ENCODE peak calls at places on chromosomes 11 and 22, in eight cellular contexts. T, M, P, H, W, E, S and Q are unnamed samples.

GRCh38 chr22:33564683-33565082 is 355.6 kb downstream of the LARGE1 start:
- DNase-seq in M (no peak), W (no peak), H (no peak), E (no peak), S (no peak), P (no peak), T (no peak), Q (no peak)

GRCh38 chr11:119026970-119027369 is 3.7 kb downstream of the SLC37A4 start:
- DNase-seq in E (no peak), S (no peak), M (no peak), H (no peak), T (no peak), W (no peak), P (no peak), Q (no peak)

GRCh38 chr22:42757475-42757874 is 36.8 kb upstream of the A4GALT start:
- DNase-seq in H (no peak), T (no peak), E (no peak), S (no peak), M (no peak), W (peak; percentile 48), P (no peak), Q (no peak)

GRCh38 chr22:44080936-44081853 is 57.1 kb downstream of the PARVB start:
- DNase-seq in P (peak; percentile 61), T (peak; percentile 89), E (peak; percentile 71), M (peak; percentile 72), H (no peak), W (peak; percentile 68), S (peak; percentile 81), Q (peak; percentile 53)

GRCh38 chr11:87097582-87097981 is 59.8 kb downstream of the TMEM135 start:
- DNase-seq in M (peak; percentile 51), E (peak; percentile 51), S (no peak), H (peak; percentile 7), W (peak; percentile 61), P (no peak), T (no peak), Q (peak; percentile 32)

GRCh38 chr11:27218498-27219038 is 144.4 kb downstream of the CCDC34 start:
- DNase-seq in E (peak; percentile 24), P (no peak), T (no peak), S (no peak), W (peak; percentile 74), H (no peak), M (no peak), Q (no peak)

GRCh38 chr22:35756722-35757121 is 39.0 kb downstream of the APOL5 start:
- DNase-seq in W (no peak), E (no peak), T (no peak), M (no peak), H (no peak), P (no peak), S (no peak), Q (no peak)

GRCh38 chr22:20533095-20533878 is 25.9 kb downstream of the MED15 start:
- DNase-seq in W (no peak), M (no peak), S (no peak), H (no peak), T (no peak), E (peak; percentile 31), P (no peak), Q (no peak)

GRCh38 chr11:9717719-9718118 is 53.8 kb downstream of the SWAP70 start:
- DNase-seq in T (no peak), P (no peak), M (no peak), H (no peak), E (peak; percentile 61), W (no peak), S (no peak), Q (no peak)

GRCh38 chr11:117837791-117838190 is 13.2 kb upstream of the FXYD2 start:
- DNase-seq in E (no peak), S (peak; percentile 67), W (no peak), M (no peak), T (peak; percentile 51), P (no peak), H (no peak), Q (no peak)

GRCh38 chr11:128949791-128950454 is 7.3 kb upstream of the TP53AIP1 start:
- DNase-seq in S (no peak), P (no peak), H (no peak), T (no peak), E (peak; percentile 39), W (peak; percentile 18), M (no peak), Q (no peak)

GRCh38 chr11:61890536-61891330 is 612 bp downstream of the FADS3 start:
- DNase-seq in T (peak; percentile 94), S (peak; percentile 80), E (peak; percentile 63), H (no peak), W (peak; percentile 90), M (peak; percentile 48), P (no peak), Q (no peak)

GRCh38 chr11:117819096-117820040 is 5.2 kb downstream of the FXYD2 start:
- DNase-seq in T (no peak), S (no peak), H (no peak), P (no peak), M (peak; percentile 35), W (peak; percentile 86), E (peak; percentile 74), Q (peak; percentile 39)

GRCh38 chr11:68334923-68335322 is 22.5 kb downstream of the LRP5 start:
- DNase-seq in W (no peak), E (no peak), M (no peak), S (no peak), H (no peak), P (no peak), T (no peak), Q (no peak)

GRCh38 chr22:22789922-22790845 is 97.4 kb upstream of the IGLL5 start:
- DNase-seq in E (no peak), P (no peak), H (no peak), W (no peak), S (no peak), M (no peak), T (no peak), Q (no peak)

GRCh38 chr11:65479184-65480145 is 19.4 kb upstream of the MALAT1 start:
- DNase-seq in M (no peak), P (no peak), W (peak; percentile 97), S (no peak), E (peak; percentile 52), T (peak; percentile 82), H (no peak), Q (no peak)

GRCh38 chr11:8812438-8812837 is 98.6 kb upstream of the AKIP1 start:
- DNase-seq in T (no peak), W (peak; percentile 57), M (no peak), H (no peak), E (peak; percentile 42), S (no peak), P (peak; percentile 47), Q (no peak)

GRCh38 chr22:46515208-46516111 is 22.0 kb downstream of the CELSR1 start:
- DNase-seq in H (peak; percentile 72), T (no peak), W (peak; percentile 14), M (no peak), S (no peak), P (no peak), E (peak; percentile 74), Q (no peak)

GRCh38 chr11:85663781-85664560 is 958 bp downstream of the CREBZF start:
- DNase-seq in W (peak; percentile 81), P (peak; percentile 58), T (peak; percentile 94), M (peak; percentile 84), H (peak; percentile 24), E (peak; percentile 66), S (peak; percentile 89), Q (peak; percentile 81)

GRCh38 chr11:2844116-2844515 is 41.5 kb downstream of the CDKN1C start:
- DNase-seq in P (no peak), M (no peak), W (no peak), T (no peak), E (peak; percentile 16), H (no peak), S (no peak), Q (no peak)

GRCh38 chr11:64524534-64525042 is 66.4 kb upstream of the SLC22A12 start:
- DNase-seq in P (no peak), S (no peak), M (no peak), H (no peak), W (no peak), E (no peak), T (peak; percentile 52), Q (no peak)

GRCh38 chr11:680476-680875 is 14.5 kb downstream of the DEAF1 start:
- DNase-seq in M (no peak), W (no peak), H (no peak), E (no peak), P (no peak), S (no peak), T (no peak), Q (no peak)

GRCh38 chr11:60168306-60168705 is 14.6 kb downstream of the MS4A6A start:
- DNase-seq in T (no peak), W (no peak), S (no peak), P (no peak), E (peak; percentile 50), H (no peak), M (no peak), Q (no peak)

GRCh38 chr11:67998150-67999045 is 5.5 kb downstream of the UNC93B1 start:
- DNase-seq in M (peak; percentile 56), S (no peak), W (no peak), E (peak; percentile 0), H (no peak), P (no peak), T (peak; percentile 55), Q (no peak)

GRCh38 chr11:10305964-10306918 is 1.4 kb downstream of the ADM start:
- DNase-seq in H (no peak), S (no peak), P (no peak), W (peak; percentile 38), E (peak; percentile 26), M (no peak), T (peak; percentile 78), Q (peak; percentile 32)